ENCODE peak calls at places on chromosomes 12 and 14, in six cellular contexts. O, Z, H, L, S and T are unnamed samples.

GRCh38 chr12:80107221-80107620 is 7.9 kb downstream of the OTOGL start:
- DNase-seq in O (no peak), Z (no peak), H (no peak), L (no peak), S (no peak), T (no peak)

GRCh38 chr12:93550748-93551611 is 21.5 kb upstream of the SOCS2 start:
- DNase-seq in O (no peak), Z (no peak), H (no peak), L (no peak), S (no peak), T (no peak)

GRCh38 chr12:62934799-62935674 is at the start of gene PPM1H:
- DNase-seq in O (peak; percentile 77), Z (peak; percentile 88), H (peak; percentile 97), L (peak; percentile 90), S (peak; percentile 98), T (peak; percentile 93)

GRCh38 chr12:55624056-55624455 is 12.6 kb upstream of the OR10P1 start:
- DNase-seq in O (no peak), Z (no peak), H (no peak), L (no peak), S (no peak), T (no peak)

GRCh38 chr12:127240249-127240929 is 1026.6 kb upstream of the TMEM132C start:
- DNase-seq in O (no peak), Z (no peak), H (no peak), L (no peak), S (no peak), T (no peak)

GRCh38 chr14:36524874-36525745 is 5.1 kb upstream of the NKX2-1 start:
- DNase-seq in O (no peak), Z (no peak), H (peak; percentile 91), L (no peak), S (peak; percentile 67), T (peak; percentile 41)

GRCh38 chr12:93115198-93115601 is 186.1 kb upstream of the EEA1 start:
- DNase-seq in O (no peak), Z (no peak), H (no peak), L (no peak), S (no peak), T (no peak)

GRCh38 chr12:123098780-123099179 is 52.1 kb downstream of the PITPNM2 start:
- DNase-seq in O (no peak), Z (no peak), H (no peak), L (no peak), S (no peak), T (no peak)

GRCh38 chr12:100826323-100826722 is 31.7 kb downstream of the ANO4 start:
- DNase-seq in O (peak; percentile 10), Z (no peak), H (peak; percentile 70), L (peak; percentile 60), S (peak; percentile 64), T (peak; percentile 23)

GRCh38 chr14:67497216-67497615 is 8.7 kb upstream of the TMEM229B start:
- DNase-seq in O (no peak), Z (no peak), H (no peak), L (no peak), S (no peak), T (no peak)

GRCh38 chr14:102525213-102526143 is 15.9 kb upstream of the ANKRD9 start:
- DNase-seq in O (no peak), Z (no peak), H (no peak), L (peak; percentile 23), S (no peak), T (no peak)

GRCh38 chr12:19036673-19037357 is 92.7 kb upstream of the PLEKHA5 start:
- DNase-seq in O (no peak), Z (no peak), H (no peak), L (no peak), S (no peak), T (no peak)

GRCh38 chr12:46108721-46109120 is 118.3 kb upstream of the SCAF11 start:
- DNase-seq in O (no peak), Z (no peak), H (no peak), L (no peak), S (no peak), T (no peak)

GRCh38 chr14:55974046-55974582 is 144.1 kb upstream of the PELI2 start:
- DNase-seq in O (no peak), Z (no peak), H (no peak), L (no peak), S (no peak), T (no peak)

GRCh38 chr12:95674088-95674595 is 116.4 kb downstream of the NTN4 start:
- DNase-seq in O (no peak), Z (no peak), H (no peak), L (no peak), S (no peak), T (no peak)

GRCh38 chr14:55272922-55273321 is 1.7 kb downstream of the FBXO34 start:
- DNase-seq in O (no peak), Z (no peak), H (no peak), L (no peak), S (no peak), T (no peak)

GRCh38 chr14:64646103-64646502 is 58.1 kb upstream of the PLEKHG3 start:
- DNase-seq in O (no peak), Z (no peak), H (no peak), L (no peak), S (no peak), T (no peak)

GRCh38 chr14:60925286-60925685 is 55.6 kb downstream of the TRMT5 start:
- DNase-seq in O (no peak), Z (no peak), H (no peak), L (no peak), S (no peak), T (no peak)

GRCh38 chr12:10016881-10017280 is 6.5 kb downstream of the CLEC12B start:
- DNase-seq in O (no peak), Z (no peak), H (no peak), L (no peak), S (no peak), T (no peak)

GRCh38 chr12:53123578-53124351 is 20.5 kb downstream of the SOAT2 start:
- DNase-seq in O (no peak), Z (no peak), H (no peak), L (no peak), S (no peak), T (no peak)

GRCh38 chr14:68977741-68978549 is 1.2 kb downstream of the ACTN1 start:
- DNase-seq in O (no peak), Z (no peak), H (peak; percentile 64), L (peak; percentile 68), S (peak; percentile 38), T (peak; percentile 68)

GRCh38 chr12:39186744-39187143 is 256.2 kb downstream of the KIF21A start:
- DNase-seq in O (no peak), Z (no peak), H (no peak), L (no peak), S (no peak), T (no peak)

GRCh38 chr14:23146423-23146910 is 27.4 kb upstream of the CEBPE start:
- DNase-seq in O (no peak), Z (no peak), H (no peak), L (no peak), S (no peak), T (no peak)

GRCh38 chr12:27652174-27652763 is 44.0 kb upstream of the REP15 start:
- DNase-seq in O (peak; percentile 45), Z (no peak), H (peak; percentile 41), L (peak; percentile 70), S (peak; percentile 60), T (peak; percentile 75)

GRCh38 chr14:75715926-75716780 is 55.1 kb downstream of the TTLL5 start:
- DNase-seq in O (no peak), Z (no peak), H (no peak), L (no peak), S (no peak), T (no peak)

GRCh38 chr14:85599939-85600338 is 70.0 kb downstream of the FLRT2 start:
- DNase-seq in O (no peak), Z (no peak), H (no peak), L (no peak), S (no peak), T (no peak)

GRCh38 chr14:47020500-47020899 is 368.9 kb upstream of the RPL10L start:
- DNase-seq in O (no peak), Z (no peak), H (no peak), L (no peak), S (no peak), T (no peak)

GRCh38 chr12:94458882-94459772 is 540 bp downstream of the CEP83 start:
- DNase-seq in O (no peak), Z (no peak), H (no peak), L (no peak), S (no peak), T (no peak)

GRCh38 chr12:60279224-60279623 is 683.4 kb downstream of the SLC16A7 start:
- DNase-seq in O (no peak), Z (no peak), H (no peak), L (no peak), S (no peak), T (no peak)

GRCh38 chr12:6826734-6827436 is 1.3 kb upstream of the P3H3 start:
- DNase-seq in O (no peak), Z (no peak), H (no peak), L (no peak), S (no peak), T (no peak)

GRCh38 chr12:49748306-49748705 is 6.9 kb downstream of the TMBIM6 start:
- DNase-seq in O (no peak), Z (no peak), H (no peak), L (no peak), S (no peak), T (no peak)

GRCh38 chr12:51872689-51872981 is 15.3 kb upstream of the ANKRD33 start:
- DNase-seq in O (no peak), Z (no peak), H (no peak), L (no peak), S (no peak), T (no peak)